ENCODE peak calls at places on chromosomes 11 and 22, in six cellular contexts. M is esophagus squamous epithelium, V is progenitor cell of endocrine pancreas, J is GM13976, H is PC-3, I is HFF-Myc. G is an unnamed sample.

GRCh38 chr11:13857828-13858227 is 104.7 kb upstream of the SPON1 start:
- DNase-seq in M (no peak), V (no peak), J (no peak), H (peak; percentile 64), I (no peak), G (no peak)

GRCh38 chr11:62994775-62995174 is 10.0 kb upstream of the SLC22A6 start:
- DNase-seq in M (no peak), V (no peak), J (no peak), H (no peak), I (no peak), G (no peak)

GRCh38 chr11:96456111-96456510 is 66.3 kb downstream of the JRKL start:
- DNase-seq in M (no peak), V (no peak), J (no peak), H (no peak), I (no peak), G (no peak)

GRCh38 chr11:111148953-111149352 is 96.6 kb upstream of the POU2AF2 start:
- DNase-seq in M (no peak), V (no peak), J (no peak), H (no peak), I (no peak), G (no peak)

GRCh38 chr11:83317757-83318548 is 31.8 kb upstream of the CCDC90B start:
- DNase-seq in M (no peak), V (no peak), J (peak; percentile 12), H (no peak), I (no peak), G (no peak)

GRCh38 chr22:38080847-38081635 is 2.9 kb downstream of the SLC16A8 start:
- DNase-seq in M (no peak), V (no peak), J (no peak), H (peak; percentile 35), I (no peak), G (peak; percentile 22)

GRCh38 chr11:69524291-69524882 is 42.9 kb downstream of the LINC01488 start:
- DNase-seq in M (no peak), V (no peak), J (no peak), H (peak; percentile 26), I (no peak), G (no peak)

GRCh38 chr11:76247091-76247490 is 40.8 kb upstream of the WNT11 start:
- DNase-seq in M (no peak), V (no peak), J (no peak), H (no peak), I (no peak), G (no peak)

GRCh38 chr22:41928416-41929157 is 2.0 kb upstream of the TNFRSF13C start:
- DNase-seq in M (no peak), V (no peak), J (no peak), H (no peak), I (no peak), G (no peak)

GRCh38 chr11:27623945-27624523 is 76.2 kb downstream of the BDNF start:
- DNase-seq in M (no peak), V (no peak), J (no peak), H (no peak), I (no peak), G (no peak)

GRCh38 chr22:35554297-35554845 is 13.7 kb downstream of the RASD2 start:
- DNase-seq in M (no peak), V (no peak), J (no peak), H (no peak), I (no peak), G (no peak)

GRCh38 chr11:13465909-13466371 is 2.9 kb upstream of the BTBD10 start:
- DNase-seq in M (no peak), V (no peak), J (no peak), H (peak; percentile 64), I (peak; percentile 17), G (no peak)

GRCh38 chr11:20474176-20474950 is 86.8 kb downstream of the PRMT3 start:
- DNase-seq in M (no peak), V (no peak), J (no peak), H (no peak), I (no peak), G (no peak)

GRCh38 chr11:2579315-2580060 is 120.3 kb downstream of the KCNQ1OT1 start:
- DNase-seq in M (no peak), V (peak; percentile 7), J (no peak), H (no peak), I (no peak), G (no peak)
- TF ChIP-seq CTCF in M (no peak), V (no peak), J (no peak), H (no peak), I (no peak), G (no peak)

DNA sequence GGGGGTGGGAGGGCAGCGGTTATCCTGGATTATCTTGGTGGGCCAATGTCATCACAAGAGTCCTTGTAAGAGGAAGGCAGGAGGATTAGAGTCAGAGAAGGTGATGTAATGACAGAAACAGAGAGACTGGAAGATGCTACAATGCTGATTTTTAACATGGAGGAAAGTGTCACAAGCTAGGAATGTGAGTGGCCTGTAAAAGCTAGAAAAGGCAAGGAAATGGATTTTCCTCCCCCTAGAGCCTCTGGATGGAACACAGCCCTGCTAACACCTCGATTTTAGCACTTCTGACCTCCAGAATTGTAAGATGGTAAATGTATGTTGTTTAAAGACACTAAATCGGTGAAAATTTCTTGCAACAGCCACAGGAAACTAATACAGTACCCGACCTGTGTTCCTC is 109.3 kb downstream of the MN1 start:
- DNase-seq in M (no peak), V (no peak), J (no peak), H (no peak), I (no peak), G (no peak)
- TF ChIP-seq CTCF in M (no peak), V (no peak), J (no peak), H (no peak), I (no peak), G (no peak)

DNA sequence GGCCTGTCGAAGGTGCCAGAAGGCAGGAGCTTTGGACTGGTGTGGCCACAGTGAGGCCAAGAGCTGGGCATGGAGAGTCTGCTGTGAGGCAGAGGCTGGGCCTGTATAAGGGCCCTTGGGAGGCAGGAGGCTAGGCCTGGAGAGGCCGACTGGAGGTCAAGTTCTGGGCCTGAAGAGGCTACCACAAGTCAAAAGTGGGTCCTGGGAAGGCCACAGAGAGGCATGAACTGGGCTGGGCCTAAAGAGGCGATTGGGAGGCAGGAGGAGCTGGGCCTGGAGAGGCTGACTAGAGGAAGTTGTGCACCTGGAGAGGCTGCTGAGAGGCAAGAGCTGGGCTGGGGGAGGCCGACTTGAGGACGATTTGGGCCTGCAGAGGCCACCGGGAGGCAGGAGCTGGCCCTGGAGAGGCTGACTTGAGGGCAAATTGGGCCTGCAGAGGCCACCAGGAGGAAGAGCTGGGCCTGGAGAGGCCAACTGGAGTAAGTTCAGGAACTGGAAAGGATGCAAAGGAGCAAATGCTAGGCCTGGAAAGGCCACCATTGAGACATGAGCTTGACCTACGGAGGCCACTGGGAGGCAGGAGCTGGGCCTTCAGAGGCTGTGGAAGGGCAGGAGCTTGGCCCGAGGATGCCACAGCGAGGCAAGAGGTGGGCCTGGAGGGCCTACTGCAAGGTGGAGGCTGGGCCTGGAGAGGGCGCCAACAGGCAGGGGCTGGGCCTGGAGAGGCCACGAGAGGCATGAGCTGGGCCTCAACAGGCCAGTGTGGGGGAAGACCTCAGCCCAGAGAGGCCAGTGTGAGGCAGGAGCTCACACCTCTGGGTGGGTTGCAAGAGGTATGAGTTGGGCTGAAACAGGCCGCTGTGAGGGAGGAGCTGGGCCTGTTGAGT is 39.8 kb downstream of the OR4C45 start:
- DNase-seq in M (no peak), V (no peak), J (no peak), H (no peak), I (no peak), G (no peak)
- TF ChIP-seq CTCF in M (no peak), V (no peak), J (no peak), H (no peak), I (no peak), G (no peak)

DNA sequence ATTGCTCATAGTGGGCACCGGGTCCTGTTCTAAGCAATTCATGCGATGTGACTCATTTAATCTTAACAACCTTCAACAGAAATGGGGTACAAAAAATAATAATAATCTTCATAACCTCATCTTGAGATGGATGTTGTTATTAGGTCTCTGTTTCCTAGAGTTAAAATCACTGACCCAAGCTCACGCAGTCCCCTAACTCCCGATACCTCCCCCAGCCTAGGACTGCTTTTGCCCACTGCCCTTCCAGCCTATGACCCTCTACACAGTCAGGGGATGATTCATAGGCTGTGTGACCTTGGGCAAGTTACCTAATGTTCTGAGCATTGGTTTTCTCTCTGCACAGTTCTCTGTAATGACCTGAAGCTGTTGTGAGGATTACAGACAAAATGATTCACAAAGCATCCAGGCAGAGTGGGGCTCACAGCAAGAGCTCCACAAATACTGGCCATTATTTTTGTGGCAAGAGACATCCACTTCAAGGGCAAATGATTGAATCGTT is 19.9 kb downstream of the MTFP1 start:
- DNase-seq in M (no peak), V (no peak), J (no peak), H (no peak), I (no peak), G (no peak)
- TF ChIP-seq CTCF in M (no peak), V (peak; percentile 10), J (no peak), H (no peak), I (no peak), G (peak; percentile 11)

GRCh38 chr11:35144103-35144741 is 5.3 kb downstream of the CD44 start:
- DNase-seq in M (no peak), V (no peak), J (peak; percentile 60), H (peak; percentile 83), I (peak; percentile 55), G (peak; percentile 85)

GRCh38 chr11:35141538-35141937 is 2.6 kb downstream of the CD44 start:
- DNase-seq in M (no peak), V (no peak), J (no peak), H (peak; percentile 73), I (no peak), G (peak; percentile 58)

GRCh38 chr11:35141034-35141433 is 2.1 kb downstream of the CD44 start:
- DNase-seq in M (no peak), V (no peak), J (no peak), H (no peak), I (no peak), G (no peak)

GRCh38 chr11:35143509-35144102 is 4.6 kb downstream of the CD44 start:
- DNase-seq in M (no peak), V (no peak), J (no peak), H (no peak), I (no peak), G (no peak)

DNA sequence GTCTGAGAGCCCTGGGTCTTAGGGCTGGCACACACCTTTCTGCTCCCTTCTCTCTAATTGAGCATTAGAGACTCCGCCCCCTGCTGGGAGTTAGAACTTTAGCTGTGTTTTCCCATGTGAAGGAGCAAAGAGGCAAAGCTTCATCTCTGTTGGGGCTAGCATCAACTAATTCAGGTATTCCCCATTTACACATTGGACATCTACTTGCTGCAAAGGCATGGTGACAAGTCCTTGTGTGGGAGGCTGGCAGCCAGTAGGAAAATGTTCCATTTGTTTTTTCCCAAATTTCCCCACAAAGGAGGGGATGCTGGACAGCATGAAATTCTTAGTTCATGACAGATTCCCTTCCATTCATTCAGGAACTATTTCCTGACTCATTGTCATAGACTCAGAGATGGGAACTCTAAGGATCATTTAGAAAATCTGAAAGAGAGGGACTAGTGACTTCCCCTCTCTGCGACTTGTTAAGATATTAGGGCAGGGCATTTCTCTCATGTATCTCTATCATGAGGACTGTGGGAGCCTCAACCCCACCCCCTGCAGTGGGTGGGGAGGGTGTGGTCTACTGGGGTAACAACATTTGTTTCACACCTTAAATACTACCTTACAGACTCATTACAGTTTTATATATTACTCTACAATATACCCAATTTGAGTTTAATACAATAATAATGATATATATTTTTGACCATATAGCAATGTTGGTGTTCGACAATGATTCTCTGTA is 3.7 kb downstream of the CD44 start:
- DNase-seq in M (no peak), V (no peak), J (no peak), H (peak; percentile 83), I (no peak), G (peak; percentile 81)
- TF ChIP-seq CTCF in M (no peak), V (peak; percentile 31), J (no peak), H (no peak), I (peak; percentile 51), G (peak; percentile 53)